ENCODE peak calls at places on chromosomes 16 and 17, in five cellular contexts. I is body of pancreas, A is SK-N-SH, H is K562, Y is dorsolateral prefrontal cortex. U is an unnamed sample.

GRCh38 chr17:34827008-34827407 is 134.3 kb downstream of the CCT6B start:
- DNase-seq in I (no peak), A (no peak), H (no peak), Y (no peak), U (no peak)

GRCh38 chr16:35797811-35798210 is 2338.4 kb downstream of the TP53TG3F start:
- DNase-seq in I (no peak), A (no peak), H (no peak), Y (no peak), U (no peak)

GRCh38 chr17:7293821-7294613 is 422 bp downstream of the YBX2 start:
- DNase-seq in I (peak; percentile 50), A (peak; percentile 52), H (peak; percentile 63), Y (no peak), U (no peak)

GRCh38 chr16:8126313-8126712 is 464.0 kb downstream of the TMEM114 start:
- DNase-seq in I (no peak), A (no peak), H (no peak), Y (no peak), U (no peak)

GRCh38 chr17:72412650-72413076 is 291.8 kb downstream of the SOX9 start:
- DNase-seq in I (no peak), A (no peak), H (no peak), Y (no peak), U (no peak)

GRCh38 chr16:68116256-68116853 is 31.2 kb downstream of the NFATC3 start:
- DNase-seq in I (no peak), A (no peak), H (peak; percentile 31), Y (no peak), U (no peak)

GRCh38 chr17:77527836-77528505 is 387.2 kb downstream of the SEC14L1 start:
- DNase-seq in I (no peak), A (peak; percentile 76), H (no peak), Y (no peak), U (no peak)

GRCh38 chr17:538096-538973 is 176.3 kb downstream of the VPS53 start:
- DNase-seq in I (no peak), A (no peak), H (no peak), Y (no peak), U (no peak)

GRCh38 chr17:82860606-82861392 is 21.0 kb upstream of the ZNF750 start:
- DNase-seq in I (no peak), A (no peak), H (no peak), Y (no peak), U (no peak)

GRCh38 chr16:76335187-76335974 is 58.2 kb downstream of the CNTNAP4 start:
- DNase-seq in I (no peak), A (no peak), H (no peak), Y (no peak), U (no peak)

GRCh38 chr16:2981177-2981898 is 1.1 kb upstream of the PKMYT1 start:
- DNase-seq in I (no peak), A (no peak), H (peak; percentile 58), Y (no peak), U (no peak)

GRCh38 chr16:81181013-81181720 is 57.3 kb upstream of the BCO1 start:
- DNase-seq in I (peak; percentile 84), A (no peak), H (peak; percentile 60), Y (no peak), U (peak; percentile 85)

GRCh38 chr16:75305364-75306101 is 54.1 kb upstream of the BCAR1 start:
- DNase-seq in I (peak; percentile 93), A (peak; percentile 54), H (peak; percentile 52), Y (no peak), U (no peak)

GRCh38 chr16:23509441-23509754 is 896 bp downstream of the GGA2 start:
- DNase-seq in I (no peak), A (no peak), H (no peak), Y (no peak), U (no peak)

GRCh38 chr16:70703041-70703834 is 17.4 kb upstream of the MTSS2 start:
- DNase-seq in I (peak; percentile 56), A (peak; percentile 88), H (peak; percentile 48), Y (peak; percentile 79), U (no peak)

GRCh38 chr17:14745541-14745940 is 444.7 kb downstream of the HS3ST3B1 start:
- DNase-seq in I (no peak), A (no peak), H (no peak), Y (no peak), U (no peak)

GRCh38 chr16:68575082-68575481 is 36.0 kb downstream of the ZFP90 start:
- DNase-seq in I (no peak), A (no peak), H (no peak), Y (no peak), U (no peak)

GRCh38 chr16:57475711-57476339 is 10.5 kb downstream of the DOK4 start:
- DNase-seq in I (no peak), A (peak; percentile 83), H (peak; percentile 92), Y (no peak), U (peak; percentile 76)

GRCh38 chr16:3745751-3746355 is 28.5 kb upstream of the TRAP1 start:
- DNase-seq in I (no peak), A (no peak), H (no peak), Y (peak; percentile 16), U (no peak)

GRCh38 chr16:80981103-80981502 is 25.6 kb downstream of the CMC2 start:
- DNase-seq in I (no peak), A (no peak), H (no peak), Y (no peak), U (no peak)

GRCh38 chr16:5678371-5678770 is 580.8 kb upstream of the EEF2KMT start:
- DNase-seq in I (no peak), A (no peak), H (peak; percentile 16), Y (no peak), U (peak; percentile 27)

GRCh38 chr17:39622380-39623006 is 4.3 kb upstream of the PPP1R1B start:
- DNase-seq in I (no peak), A (no peak), H (no peak), Y (no peak), U (no peak)

GRCh38 chr16:27314161-27314723 is 468 bp downstream of the IL4R start:
- DNase-seq in I (peak; percentile 74), A (peak; percentile 39), H (peak; percentile 26), Y (no peak), U (no peak)

GRCh38 chr16:76906552-76906951 is 284.4 kb upstream of the MON1B start:
- DNase-seq in I (no peak), A (no peak), H (no peak), Y (no peak), U (no peak)

GRCh38 chr17:13557077-13557476 is 44.7 kb downstream of the HS3ST3A1 start:
- DNase-seq in I (no peak), A (no peak), H (no peak), Y (no peak), U (no peak)

GRCh38 chr16:14042706-14043105 is 28.4 kb upstream of the MRTFB start:
- DNase-seq in I (peak; percentile 7), A (no peak), H (no peak), Y (no peak), U (no peak)

DNA sequence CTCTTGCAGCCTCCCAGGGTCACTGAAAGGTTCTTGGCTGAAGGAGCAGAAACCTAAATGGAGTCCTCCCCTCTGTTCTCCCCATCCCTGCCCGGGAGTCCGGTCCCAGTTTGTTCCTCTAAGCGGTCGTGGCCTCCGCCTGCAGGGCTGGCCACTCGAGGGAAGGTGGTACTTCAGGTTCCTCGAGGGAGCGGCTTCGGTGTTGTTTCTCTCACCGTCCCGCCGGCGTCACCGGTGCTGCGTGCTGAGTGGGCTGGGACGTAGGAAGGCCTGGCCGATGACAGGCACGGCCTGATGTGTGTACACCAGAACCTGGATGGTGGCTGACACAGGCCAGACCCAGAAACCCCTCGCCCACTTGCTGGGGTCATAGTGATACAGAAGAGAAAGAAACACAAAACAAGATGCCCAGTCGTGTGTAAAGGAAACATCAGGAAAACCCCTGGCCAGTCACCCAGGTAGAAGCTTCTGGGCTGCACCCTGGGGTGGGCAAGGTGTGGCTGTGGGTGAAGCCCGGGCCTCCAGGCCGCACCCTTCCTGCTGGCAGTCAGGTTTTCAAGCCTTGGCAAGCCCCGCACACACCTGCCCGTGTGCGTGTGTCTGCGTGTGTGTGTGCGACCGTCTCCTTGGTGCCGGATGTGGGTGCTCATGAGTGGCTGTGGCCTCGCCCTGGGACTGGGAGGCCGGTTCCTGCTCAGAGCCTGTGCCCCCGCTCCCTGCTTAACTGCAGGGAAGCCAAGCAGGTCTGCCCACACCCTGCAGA is 52.0 kb downstream of the BAIAP2 start:
- DNase-seq in I (no peak), A (no peak), H (no peak), Y (no peak), U (no peak)
- H3K27ac ChIP-seq in I (no peak overlapping the region), A (no peak overlapping the region), H (no peak overlapping the region), Y (peak overlapping the region; percentile 74), U (no peak overlapping the region)

DNA sequence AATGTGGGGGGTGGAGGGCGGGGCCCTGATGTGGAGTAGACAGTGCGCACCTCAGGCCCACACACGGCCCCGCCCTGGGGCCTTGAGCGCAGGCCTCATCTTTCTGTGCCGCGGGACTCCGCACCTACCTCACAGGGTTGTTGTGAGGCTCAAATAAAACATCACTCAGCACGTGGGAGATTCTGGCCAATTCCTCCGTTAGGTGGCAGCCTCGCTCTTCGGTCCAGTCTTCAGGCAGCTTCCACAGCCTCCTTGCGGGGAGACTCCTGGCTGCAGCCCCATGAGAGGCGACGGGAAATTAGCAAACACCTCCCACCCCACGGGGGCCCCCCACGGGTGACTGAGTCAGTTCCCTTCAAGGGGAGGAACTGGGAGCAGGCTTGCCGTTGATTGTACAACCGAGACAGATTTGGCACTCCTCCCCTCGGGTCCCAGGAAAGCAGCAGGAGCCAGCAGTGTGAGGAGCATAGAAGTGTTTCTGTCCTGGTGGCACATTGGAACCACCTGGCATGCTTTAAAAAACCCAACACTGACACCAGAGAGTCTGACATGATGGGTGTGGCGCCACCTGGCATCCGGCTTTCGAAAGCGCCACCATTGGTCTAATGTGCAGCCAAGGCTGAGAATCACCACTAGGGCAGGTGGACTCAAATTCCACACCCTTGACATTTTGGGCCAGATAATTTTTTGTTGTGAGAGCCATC is 7.6 kb downstream of the MRM1 start:
- DNase-seq in I (peak; percentile 33), A (no peak), H (peak; percentile 74), Y (peak; percentile 76), U (no peak)
- H3K27ac ChIP-seq in I (no peak overlapping the region), A (no peak overlapping the region), H (no peak overlapping the region), Y (no peak overlapping the region), U (no peak overlapping the region)

GRCh38 chr16:87844374-87844733 is 25.0 kb downstream of the SLC7A5 start:
- DNase-seq in I (no peak), A (no peak), H (no peak), Y (no peak), U (no peak)

GRCh38 chr16:87844809-87845208 is 24.5 kb downstream of the SLC7A5 start:
- DNase-seq in I (no peak), A (no peak), H (no peak), Y (no peak), U (no peak)

GRCh38 chr16:87845213-87845612 is 24.1 kb downstream of the SLC7A5 start:
- DNase-seq in I (no peak), A (no peak), H (no peak), Y (no peak), U (no peak)

GRCh38 chr16:87842209-87842869 is 27.0 kb downstream of the SLC7A5 start:
- DNase-seq in I (no peak), A (no peak), H (no peak), Y (no peak), U (no peak)

GRCh38 chr16:87843678-87844373 is 25.5 kb downstream of the SLC7A5 start:
- DNase-seq in I (no peak), A (no peak), H (no peak), Y (no peak), U (no peak)
- H3K27ac ChIP-seq in I (no peak overlapping the region), A (no peak overlapping the region), H (no peak overlapping the region), Y (no peak overlapping the region), U (no peak overlapping the region)

DNA sequence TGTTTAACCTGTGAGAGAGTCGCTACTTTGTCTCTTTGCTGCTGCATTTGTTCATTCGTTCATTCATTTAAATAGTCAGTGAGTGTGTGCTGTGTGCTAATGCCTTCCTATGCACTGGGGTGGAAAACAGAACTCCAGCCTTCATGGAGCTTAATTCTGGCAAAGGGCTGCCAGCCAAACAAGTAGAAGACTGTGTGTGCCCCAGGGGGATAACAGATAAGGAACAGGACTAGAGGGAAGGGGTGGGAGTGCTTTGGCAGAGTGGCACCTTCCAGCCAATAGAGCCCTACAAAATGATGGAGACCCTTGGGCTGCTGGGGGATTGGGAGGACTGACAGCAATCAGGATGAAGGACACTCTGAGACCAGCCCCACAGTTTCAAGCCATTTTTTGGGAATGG is 222.5 kb downstream of the MSI2 start:
- DNase-seq in I (no peak), A (no peak), H (no peak), Y (no peak), U (no peak)
- H3K27ac ChIP-seq in I (no peak overlapping the region), A (no peak overlapping the region), H (no peak overlapping the region), Y (no peak overlapping the region), U (no peak overlapping the region)